ENCODE peak calls at places on chromosomes 16 and 17, in seven cellular contexts. One of them, this sample, is unnamed.

GRCh38 chr17:56506349-56506748 is 87.2 kb upstream of the NOG start:
- DNase-seq in fibroblast of lung: no peak
- DNase-seq in thoracic aorta: no peak
- DNase-seq in tibial nerve: no peak
- DNase-seq in CD4-positive, alpha-beta T cell: no peak
- DNase-seq in upper lobe of left lung: no peak
- DNase-seq in cardiac muscle cell: no peak
- DNase-seq in this sample: no peak

GRCh38 chr16:79372504-79373184 is 227.9 kb downstream of the MAF start:
- DNase-seq in tibial nerve: peak
- DNase-seq in cardiac muscle cell: peak
- DNase-seq in thoracic aorta: no peak
- DNase-seq in upper lobe of left lung: peak
- DNase-seq in CD4-positive, alpha-beta T cell: no peak
- DNase-seq in fibroblast of lung: peak
- DNase-seq in this sample: no peak

GRCh38 chr17:19720631-19721426 is 4.4 kb upstream of the SLC47A2 start:
- DNase-seq in thoracic aorta: no peak
- DNase-seq in fibroblast of lung: no peak
- DNase-seq in upper lobe of left lung: no peak
- DNase-seq in CD4-positive, alpha-beta T cell: no peak
- DNase-seq in tibial nerve: no peak
- DNase-seq in cardiac muscle cell: no peak
- DNase-seq in this sample: no peak

GRCh38 chr16:75279277-75279676 is 27.9 kb upstream of the BCAR1 start:
- DNase-seq in upper lobe of left lung: no peak
- DNase-seq in thoracic aorta: no peak
- DNase-seq in cardiac muscle cell: no peak
- DNase-seq in CD4-positive, alpha-beta T cell: no peak
- DNase-seq in tibial nerve: no peak
- DNase-seq in fibroblast of lung: no peak
- DNase-seq in this sample: peak

GRCh38 chr17:58632324-58633314 is 59.2 kb downstream of the TEX14 start:
- DNase-seq in thoracic aorta: no peak
- DNase-seq in CD4-positive, alpha-beta T cell: no peak
- DNase-seq in tibial nerve: no peak
- DNase-seq in cardiac muscle cell: no peak
- DNase-seq in upper lobe of left lung: no peak
- DNase-seq in fibroblast of lung: no peak
- DNase-seq in this sample: peak

GRCh38 chr17:17469996-17470395 is 6.8 kb upstream of the MED9 start:
- DNase-seq in thoracic aorta: no peak
- DNase-seq in CD4-positive, alpha-beta T cell: no peak
- DNase-seq in fibroblast of lung: no peak
- DNase-seq in cardiac muscle cell: no peak
- DNase-seq in upper lobe of left lung: no peak
- DNase-seq in tibial nerve: no peak
- DNase-seq in this sample: no peak

GRCh38 chr16:87926246-87927194 is 9.8 kb downstream of the CA5A start:
- DNase-seq in fibroblast of lung: no peak
- DNase-seq in cardiac muscle cell: no peak
- DNase-seq in thoracic aorta: no peak
- DNase-seq in tibial nerve: no peak
- DNase-seq in CD4-positive, alpha-beta T cell: no peak
- DNase-seq in upper lobe of left lung: peak
- DNase-seq in this sample: peak

GRCh38 chr16:17311333-17312099 is 159.2 kb downstream of the XYLT1 start:
- DNase-seq in upper lobe of left lung: no peak
- DNase-seq in fibroblast of lung: no peak
- DNase-seq in cardiac muscle cell: no peak
- DNase-seq in tibial nerve: no peak
- DNase-seq in thoracic aorta: no peak
- DNase-seq in CD4-positive, alpha-beta T cell: no peak
- DNase-seq in this sample: no peak

GRCh38 chr17:60390223-60390622 is 1.7 kb downstream of the USP32 start:
- DNase-seq in cardiac muscle cell: peak
- DNase-seq in thoracic aorta: no peak
- DNase-seq in upper lobe of left lung: no peak
- DNase-seq in tibial nerve: no peak
- DNase-seq in CD4-positive, alpha-beta T cell: no peak
- DNase-seq in fibroblast of lung: peak
- DNase-seq in this sample: no peak

GRCh38 chr17:35460354-35460851 is 11.8 kb upstream of the SLFN13 start:
- DNase-seq in CD4-positive, alpha-beta T cell: peak
- DNase-seq in cardiac muscle cell: no peak
- DNase-seq in fibroblast of lung: no peak
- DNase-seq in upper lobe of left lung: peak
- DNase-seq in tibial nerve: no peak
- DNase-seq in thoracic aorta: no peak
- DNase-seq in this sample: peak

GRCh38 chr16:71467810-71468209 is 5.8 kb upstream of the ZNF23 start:
- DNase-seq in thoracic aorta: no peak
- DNase-seq in fibroblast of lung: peak
- DNase-seq in upper lobe of left lung: no peak
- DNase-seq in CD4-positive, alpha-beta T cell: peak
- DNase-seq in tibial nerve: no peak
- DNase-seq in cardiac muscle cell: peak
- DNase-seq in this sample: no peak

GRCh38 chr16:84194470-84195200 is 3.7 kb downstream of the ADAD2 start:
- DNase-seq in CD4-positive, alpha-beta T cell: peak
- DNase-seq in upper lobe of left lung: peak
- DNase-seq in tibial nerve: no peak
- DNase-seq in cardiac muscle cell: no peak
- DNase-seq in thoracic aorta: no peak
- DNase-seq in fibroblast of lung: no peak
- DNase-seq in this sample: peak

GRCh38 chr16:68235105-68235881 is 634 bp downstream of the ESRP2 start:
- DNase-seq in tibial nerve: no peak
- DNase-seq in fibroblast of lung: no peak
- DNase-seq in thoracic aorta: no peak
- DNase-seq in CD4-positive, alpha-beta T cell: no peak
- DNase-seq in cardiac muscle cell: no peak
- DNase-seq in upper lobe of left lung: peak
- DNase-seq in this sample: peak

GRCh38 chr16:57616241-57616640 is 12.2 kb upstream of the ADGRG1 start:
- DNase-seq in cardiac muscle cell: no peak
- DNase-seq in tibial nerve: no peak
- DNase-seq in CD4-positive, alpha-beta T cell: no peak
- DNase-seq in fibroblast of lung: no peak
- DNase-seq in upper lobe of left lung: no peak
- DNase-seq in thoracic aorta: no peak
- DNase-seq in this sample: peak

GRCh38 chr17:68246271-68247028 is 1.4 kb upstream of the AMZ2 start:
- DNase-seq in cardiac muscle cell: no peak
- DNase-seq in upper lobe of left lung: peak
- DNase-seq in tibial nerve: no peak
- DNase-seq in fibroblast of lung: no peak
- DNase-seq in thoracic aorta: no peak
- DNase-seq in CD4-positive, alpha-beta T cell: no peak
- DNase-seq in this sample: peak

GRCh38 chr16:22878955-22879354 is 65.0 kb downstream of the HS3ST2 start:
- DNase-seq in upper lobe of left lung: no peak
- DNase-seq in fibroblast of lung: no peak
- DNase-seq in cardiac muscle cell: no peak
- DNase-seq in CD4-positive, alpha-beta T cell: no peak
- DNase-seq in thoracic aorta: no peak
- DNase-seq in tibial nerve: no peak
- DNase-seq in this sample: no peak

GRCh38 chr17:4344926-4345325 is 21.5 kb downstream of the UBE2G1 start:
- DNase-seq in tibial nerve: no peak
- DNase-seq in CD4-positive, alpha-beta T cell: no peak
- DNase-seq in thoracic aorta: no peak
- DNase-seq in upper lobe of left lung: no peak
- DNase-seq in cardiac muscle cell: no peak
- DNase-seq in fibroblast of lung: no peak
- DNase-seq in this sample: no peak

GRCh38 chr17:75856062-75856681 is 1.0 kb upstream of the WBP2 start:
- DNase-seq in cardiac muscle cell: no peak
- DNase-seq in tibial nerve: peak
- DNase-seq in fibroblast of lung: no peak
- DNase-seq in thoracic aorta: no peak
- DNase-seq in CD4-positive, alpha-beta T cell: no peak
- DNase-seq in upper lobe of left lung: no peak
- DNase-seq in this sample: no peak

GRCh38 chr16:84763164-84763563 is 56.6 kb upstream of the CRISPLD2 start:
- DNase-seq in tibial nerve: no peak
- DNase-seq in CD4-positive, alpha-beta T cell: no peak
- DNase-seq in fibroblast of lung: no peak
- DNase-seq in cardiac muscle cell: no peak
- DNase-seq in upper lobe of left lung: no peak
- DNase-seq in thoracic aorta: no peak
- DNase-seq in this sample: no peak

DNA sequence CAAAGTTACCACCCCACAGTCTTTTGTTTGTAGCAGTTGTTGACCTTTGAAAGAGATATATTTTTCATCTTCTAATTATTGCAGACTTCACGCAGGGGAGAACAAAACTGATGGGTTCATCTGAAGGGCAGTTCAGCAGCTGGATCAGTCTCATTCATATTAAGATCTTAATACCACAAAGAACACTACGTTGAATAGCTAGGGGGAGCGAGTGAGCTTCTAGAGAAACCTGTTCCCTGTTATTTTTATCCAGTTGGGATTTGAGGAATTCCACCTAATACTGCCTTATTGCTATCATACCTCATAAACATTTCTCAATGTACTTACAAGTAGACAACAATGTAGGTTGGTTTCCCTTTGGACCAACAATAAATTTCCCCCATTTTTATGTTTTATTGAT is 306.1 kb upstream of the KIF2B start:
- DNase-seq in fibroblast of lung: peak
- DNase-seq in upper lobe of left lung: no peak
- DNase-seq in tibial nerve: no peak
- DNase-seq in cardiac muscle cell: peak
- DNase-seq in CD4-positive, alpha-beta T cell: no peak
- DNase-seq in thoracic aorta: no peak
- DNase-seq in this sample: no peak
- TF ChIP-seq CTCF in fibroblast of lung: peak
- TF ChIP-seq CTCF in upper lobe of left lung: no peak
- TF ChIP-seq CTCF in tibial nerve: no peak
- TF ChIP-seq CTCF in cardiac muscle cell: peak
- TF ChIP-seq CTCF in CD4-positive, alpha-beta T cell: no peak
- TF ChIP-seq CTCF in thoracic aorta: no peak
- TF ChIP-seq CTCF in this sample: no peak

DNA sequence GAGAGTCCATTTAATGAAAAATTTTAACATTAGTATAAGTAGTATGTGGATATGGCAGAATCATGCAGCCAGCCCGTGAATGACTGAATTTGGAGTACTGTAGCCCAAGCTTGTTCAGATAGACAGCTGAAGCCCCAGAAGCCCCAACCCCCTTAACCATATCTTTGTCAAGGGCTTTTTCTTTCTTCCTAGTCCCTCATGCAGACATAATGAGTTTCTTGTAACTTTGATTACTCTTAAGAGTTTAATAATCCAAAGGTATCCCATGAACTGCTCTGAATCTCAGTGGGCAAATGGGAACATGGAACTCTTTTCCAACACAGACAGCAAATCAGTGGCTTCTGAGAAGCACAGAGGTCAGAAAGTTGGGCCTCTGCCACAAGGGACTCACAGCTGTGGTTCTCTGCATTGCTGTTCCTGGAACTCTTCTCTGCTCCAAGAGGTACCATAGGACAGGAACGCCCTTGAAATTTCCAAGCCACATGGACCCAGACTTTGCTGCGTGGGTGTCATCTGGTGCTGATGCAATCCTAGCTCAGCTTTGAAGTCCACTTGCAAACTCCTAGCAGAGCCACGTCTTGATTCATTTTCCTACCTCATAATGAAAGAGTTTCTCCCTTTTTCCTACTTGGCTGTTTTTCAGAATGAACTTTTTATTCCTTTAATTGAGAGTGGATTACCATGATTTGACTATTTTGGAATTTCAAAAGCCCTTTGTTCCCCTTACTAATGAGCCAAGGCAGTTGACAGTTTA is 18.1 kb downstream of the LYRM1 start:
- DNase-seq in upper lobe of left lung: no peak
- DNase-seq in fibroblast of lung: peak
- DNase-seq in cardiac muscle cell: peak
- DNase-seq in thoracic aorta: no peak
- DNase-seq in CD4-positive, alpha-beta T cell: no peak
- DNase-seq in tibial nerve: peak
- DNase-seq in this sample: no peak
- H3K27ac ChIP-seq in upper lobe of left lung: peak
- H3K27ac ChIP-seq in fibroblast of lung: peak
- H3K27ac ChIP-seq in cardiac muscle cell: no peak
- H3K27ac ChIP-seq in thoracic aorta: no peak
- H3K27ac ChIP-seq in CD4-positive, alpha-beta T cell: no peak
- H3K27ac ChIP-seq in tibial nerve: peak
- H3K27ac ChIP-seq in this sample: no peak

GRCh38 chr17:32111141-32111771 is 31.0 kb upstream of the RHOT1 start:
- DNase-seq in upper lobe of left lung: peak
- DNase-seq in tibial nerve: peak
- DNase-seq in cardiac muscle cell: peak
- DNase-seq in fibroblast of lung: peak
- DNase-seq in thoracic aorta: peak
- DNase-seq in CD4-positive, alpha-beta T cell: peak
- DNase-seq in this sample: no peak
- TF ChIP-seq CTCF in upper lobe of left lung: no peak
- TF ChIP-seq CTCF in tibial nerve: peak
- TF ChIP-seq CTCF in cardiac muscle cell: peak
- TF ChIP-seq CTCF in fibroblast of lung: peak
- TF ChIP-seq CTCF in thoracic aorta: peak
- TF ChIP-seq CTCF in CD4-positive, alpha-beta T cell: no peak
- TF ChIP-seq CTCF in this sample: no peak

GRCh38 chr17:29697371-29697770 is 74.7 kb upstream of the CORO6 start:
- DNase-seq in CD4-positive, alpha-beta T cell: no peak
- DNase-seq in tibial nerve: no peak
- DNase-seq in upper lobe of left lung: no peak
- DNase-seq in fibroblast of lung: no peak
- DNase-seq in cardiac muscle cell: no peak
- DNase-seq in thoracic aorta: no peak
- DNase-seq in this sample: no peak
- H3K27ac ChIP-seq in CD4-positive, alpha-beta T cell: no peak
- H3K27ac ChIP-seq in tibial nerve: peak
- H3K27ac ChIP-seq in upper lobe of left lung: peak
- H3K27ac ChIP-seq in fibroblast of lung: no peak
- H3K27ac ChIP-seq in cardiac muscle cell: peak
- H3K27ac ChIP-seq in thoracic aorta: no peak
- H3K27ac ChIP-seq in this sample: no peak

DNA sequence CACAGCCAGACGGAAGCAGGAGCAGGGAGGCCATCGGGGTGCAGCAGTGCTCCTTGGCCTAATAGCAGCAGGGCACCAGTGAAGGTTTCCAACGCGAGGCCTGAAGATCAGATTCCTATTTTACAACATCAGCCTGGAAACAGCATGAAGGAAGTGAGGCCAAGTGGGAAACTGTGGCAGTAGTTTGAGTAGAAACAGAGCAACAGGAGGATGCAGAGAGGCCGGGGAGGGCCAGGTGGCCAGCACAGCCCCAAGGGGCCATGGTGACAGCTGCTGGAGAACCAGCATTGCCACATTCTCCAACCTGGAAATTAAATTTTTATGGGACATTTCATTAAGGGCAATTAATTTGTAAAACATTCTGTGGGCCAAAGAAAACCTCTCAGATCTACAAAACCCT is 3.4 kb upstream of the ANKRD11 start:
- DNase-seq in tibial nerve: no peak
- DNase-seq in cardiac muscle cell: no peak
- DNase-seq in upper lobe of left lung: no peak
- DNase-seq in CD4-positive, alpha-beta T cell: no peak
- DNase-seq in thoracic aorta: no peak
- DNase-seq in fibroblast of lung: no peak
- DNase-seq in this sample: no peak
- TF ChIP-seq CTCF in tibial nerve: no peak
- TF ChIP-seq CTCF in cardiac muscle cell: no peak
- TF ChIP-seq CTCF in upper lobe of left lung: no peak
- TF ChIP-seq CTCF in CD4-positive, alpha-beta T cell: no peak
- TF ChIP-seq CTCF in thoracic aorta: no peak
- TF ChIP-seq CTCF in fibroblast of lung: no peak
- TF ChIP-seq CTCF in this sample: no peak

GRCh38 chr17:82153295-82153691 is 55.3 kb upstream of the FASN start:
- DNase-seq in fibroblast of lung: no peak
- DNase-seq in cardiac muscle cell: no peak
- DNase-seq in upper lobe of left lung: no peak
- DNase-seq in tibial nerve: no peak
- DNase-seq in CD4-positive, alpha-beta T cell: no peak
- DNase-seq in thoracic aorta: no peak
- DNase-seq in this sample: no peak
- H3K27ac ChIP-seq in fibroblast of lung: no peak
- H3K27ac ChIP-seq in cardiac muscle cell: no peak
- H3K27ac ChIP-seq in upper lobe of left lung: peak
- H3K27ac ChIP-seq in tibial nerve: no peak
- H3K27ac ChIP-seq in CD4-positive, alpha-beta T cell: no peak
- H3K27ac ChIP-seq in thoracic aorta: no peak
- H3K27ac ChIP-seq in this sample: no peak